ENCODE peak calls at places on chromosomes 1 and 21, in four cellular contexts. H is tibial nerve, A is Peyer's patch, L is body of pancreas. S is an unnamed sample.

GRCh38 chr1:209883341-209883971 is 54.6 kb upstream of the SYT14 start:
- DNase-seq in H (no peak), A (no peak), L (no peak), S (no peak)

GRCh38 chr1:14027099-14027498 is 327.1 kb downstream of the PRDM2 start:
- DNase-seq in H (no peak), A (no peak), L (no peak), S (no peak)

GRCh38 chr1:157963713-157964112 is 29.7 kb upstream of the KIRREL1 start:
- DNase-seq in H (peak; percentile 70), A (peak; percentile 79), L (peak; percentile 68), S (peak; percentile 80)

GRCh38 chr21:45525910-45526306 is 16.3 kb downstream of the SLC19A1 start:
- DNase-seq in H (no peak), A (peak; percentile 40), L (no peak), S (peak; percentile 15)

GRCh38 chr1:182568647-182569284 is 20.3 kb downstream of the RNASEL start:
- DNase-seq in H (no peak), A (no peak), L (no peak), S (no peak)

GRCh38 chr1:207336559-207337467 is 15.3 kb downstream of the CD55 start:
- DNase-seq in H (no peak), A (peak; percentile 53), L (no peak), S (no peak)

GRCh38 chr1:223330462-223330861 is 33.5 kb downstream of the SUSD4 start:
- DNase-seq in H (no peak), A (no peak), L (no peak), S (no peak)

GRCh38 chr1:91900538-91900937 is 14.6 kb upstream of the TGFBR3 start:
- DNase-seq in H (peak; percentile 29), A (no peak), L (no peak), S (no peak)

GRCh38 chr1:57353589-57353988 is 70.3 kb downstream of the DAB1 start:
- DNase-seq in H (no peak), A (no peak), L (no peak), S (no peak)

GRCh38 chr1:938088-938683 is 14.5 kb downstream of the SAMD11 start:
- DNase-seq in H (no peak), A (no peak), L (peak; percentile 68), S (no peak)

GRCh38 chr1:109617291-109617801 is 2.1 kb downstream of the GNAT2 start:
- DNase-seq in H (no peak), A (no peak), L (no peak), S (no peak)

GRCh38 chr1:200317236-200317635 is 92.6 kb downstream of the ZNF281 start:
- DNase-seq in H (no peak), A (no peak), L (no peak), S (no peak)

GRCh38 chr1:220954321-220954720 is 75.1 kb downstream of the HLX start:
- DNase-seq in H (no peak), A (no peak), L (no peak), S (no peak)

GRCh38 chr1:58727363-58727762 is 27.5 kb upstream of the MYSM1 start:
- DNase-seq in H (no peak), A (no peak), L (no peak), S (no peak)

GRCh38 chr1:93619507-93620168 is 62.0 kb downstream of the BCAR3 start:
- DNase-seq in H (no peak), A (no peak), L (no peak), S (no peak)

GRCh38 chr1:169427081-169427611 is at the start of gene CCDC181:
- DNase-seq in H (peak; percentile 7), A (no peak), L (peak; percentile 56), S (peak; percentile 74)

GRCh38 chr1:245790441-245790840 is 635.7 kb downstream of the KIF26B start:
- DNase-seq in H (no peak), A (no peak), L (no peak), S (no peak)

GRCh38 chr1:246151796-246152434 is 355.2 kb downstream of the SMYD3 start:
- DNase-seq in H (no peak), A (no peak), L (no peak), S (no peak)

GRCh38 chr1:94125551-94126514 is 4.9 kb upstream of the ABCA4 start:
- DNase-seq in H (no peak), A (no peak), L (no peak), S (no peak)

GRCh38 chr1:176801553-176802020 is 338.6 kb downstream of the PAPPA2 start:
- DNase-seq in H (peak; percentile 11), A (no peak), L (no peak), S (no peak)

GRCh38 chr1:214540324-214540723 is 11.1 kb downstream of the PTPN14 start:
- DNase-seq in H (no peak), A (no peak), L (no peak), S (no peak)

GRCh38 chr1:99246152-99246551 is 18.1 kb upstream of the PLPPR4 start:
- DNase-seq in H (no peak), A (no peak), L (no peak), S (no peak)

DNA sequence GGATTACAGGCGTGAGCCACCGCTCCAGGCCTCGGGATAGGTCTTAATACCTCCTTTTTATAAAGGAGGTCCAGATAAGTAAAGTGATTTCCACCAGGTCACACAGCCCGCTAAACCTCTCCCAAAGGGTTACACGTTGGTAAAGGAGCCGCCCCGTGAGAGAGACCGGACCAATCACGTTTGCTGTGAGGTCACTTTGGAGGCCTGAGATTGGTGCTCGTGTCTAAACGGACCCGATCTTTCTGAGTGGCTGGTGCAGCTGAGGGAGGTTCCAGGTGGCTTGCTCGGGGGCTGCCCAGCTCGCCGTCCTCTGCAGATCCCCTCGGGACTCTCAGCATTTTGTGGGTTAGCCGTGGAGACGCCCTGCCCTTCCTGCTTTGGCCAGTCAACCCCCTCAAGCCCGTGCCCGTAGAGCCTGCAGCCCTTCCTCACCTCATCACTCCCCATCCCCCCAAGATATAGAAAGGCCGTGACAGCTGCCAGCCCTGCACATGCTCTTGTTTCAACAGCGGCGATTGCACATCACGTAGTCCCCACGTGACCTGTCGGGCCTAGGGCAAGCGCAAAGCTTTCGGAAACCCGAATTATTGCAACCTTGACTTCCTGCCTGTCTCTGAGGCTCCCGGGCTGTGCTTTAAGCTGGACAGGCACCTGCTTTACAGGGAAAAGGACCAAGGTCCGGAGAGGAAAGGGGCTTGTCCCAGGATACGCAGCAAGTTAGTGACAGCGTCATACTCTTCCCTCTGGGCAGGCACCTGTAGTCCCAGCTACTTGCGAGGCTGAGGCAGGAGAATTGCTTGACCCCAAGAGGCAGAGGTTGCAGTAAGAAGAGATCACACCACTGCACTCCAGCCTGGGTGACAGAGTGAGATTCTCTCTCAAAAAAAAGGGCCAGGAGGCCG is 5.0 kb upstream of the COA7 start:
- DNase-seq in H (peak; percentile 82), A (peak; percentile 96), L (peak; percentile 91), S (peak; percentile 85)
- TF ChIP-seq POLR2A in H (peak; percentile 39), A (peak; percentile 27), L (peak; percentile 27), S (peak; percentile 49)

DNA sequence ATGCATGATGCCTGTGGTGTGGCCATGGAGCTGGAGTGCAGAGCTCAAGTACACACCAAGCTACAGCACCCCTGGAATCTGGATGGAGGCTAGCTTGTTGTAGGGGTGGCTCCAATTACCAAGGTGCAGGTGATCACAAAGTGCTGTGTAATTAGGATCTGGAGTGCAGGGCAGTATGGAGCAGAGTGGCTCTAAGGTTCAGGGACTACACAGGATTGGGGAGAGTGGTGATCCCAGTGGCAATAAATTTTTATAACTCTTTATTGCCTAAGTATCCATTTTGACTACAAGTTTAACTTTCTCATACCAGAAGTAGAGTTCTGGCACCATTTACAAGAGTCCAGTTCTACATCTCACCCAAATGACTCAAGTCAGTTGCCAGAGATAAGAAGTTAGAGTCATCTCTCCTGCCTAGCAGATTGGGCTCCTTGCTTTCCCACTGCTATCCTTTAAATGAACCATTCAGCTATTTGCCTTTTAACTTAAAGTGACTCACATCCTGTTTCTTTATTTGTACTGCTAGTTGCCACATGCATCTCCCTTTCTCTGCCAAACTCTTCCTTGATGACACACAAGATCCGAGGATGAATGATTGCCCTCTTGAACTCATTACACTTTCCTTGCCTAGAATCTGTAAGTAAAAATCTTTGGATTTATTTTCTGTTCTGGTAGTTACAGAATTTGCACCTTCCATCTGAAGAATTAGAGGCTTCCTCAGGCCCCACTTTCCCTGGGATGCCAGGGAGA is 427.2 kb downstream of the KCNT2 start:
- DNase-seq in H (no peak), A (no peak), L (no peak), S (no peak)
- H3K27ac ChIP-seq in H (no peak overlapping the region), A (no peak overlapping the region), L (no peak overlapping the region), S (no peak overlapping the region)

GRCh38 chr1:10494754-10495474 is 20.2 kb downstream of the PEX14 start:
- DNase-seq in H (peak; percentile 74), A (peak; percentile 88), L (peak; percentile 79), S (peak; percentile 69)
- H3K4me3 ChIP-seq in H (peak overlapping the region; percentile 23), A (peak overlapping the region; percentile 46), L (no peak overlapping the region), S (no peak overlapping the region)

GRCh38 chr1:26280333-26281042 is 602 bp downstream of the SH3BGRL3 start:
- DNase-seq in H (no peak), A (peak; percentile 63), L (peak; percentile 48), S (no peak)

GRCh38 chr1:26281091-26281958 is 1.4 kb downstream of the SH3BGRL3 start:
- DNase-seq in H (no peak), A (no peak), L (no peak), S (no peak)

GRCh38 chr1:26278303-26278702 is 1.6 kb upstream of the SH3BGRL3 start:
- DNase-seq in H (peak; percentile 34), A (peak; percentile 83), L (no peak), S (no peak)

GRCh38 chr1:26278835-26279597 is 870 bp upstream of the SH3BGRL3 start:
- DNase-seq in H (peak; percentile 36), A (peak; percentile 75), L (peak; percentile 48), S (no peak)

DNA sequence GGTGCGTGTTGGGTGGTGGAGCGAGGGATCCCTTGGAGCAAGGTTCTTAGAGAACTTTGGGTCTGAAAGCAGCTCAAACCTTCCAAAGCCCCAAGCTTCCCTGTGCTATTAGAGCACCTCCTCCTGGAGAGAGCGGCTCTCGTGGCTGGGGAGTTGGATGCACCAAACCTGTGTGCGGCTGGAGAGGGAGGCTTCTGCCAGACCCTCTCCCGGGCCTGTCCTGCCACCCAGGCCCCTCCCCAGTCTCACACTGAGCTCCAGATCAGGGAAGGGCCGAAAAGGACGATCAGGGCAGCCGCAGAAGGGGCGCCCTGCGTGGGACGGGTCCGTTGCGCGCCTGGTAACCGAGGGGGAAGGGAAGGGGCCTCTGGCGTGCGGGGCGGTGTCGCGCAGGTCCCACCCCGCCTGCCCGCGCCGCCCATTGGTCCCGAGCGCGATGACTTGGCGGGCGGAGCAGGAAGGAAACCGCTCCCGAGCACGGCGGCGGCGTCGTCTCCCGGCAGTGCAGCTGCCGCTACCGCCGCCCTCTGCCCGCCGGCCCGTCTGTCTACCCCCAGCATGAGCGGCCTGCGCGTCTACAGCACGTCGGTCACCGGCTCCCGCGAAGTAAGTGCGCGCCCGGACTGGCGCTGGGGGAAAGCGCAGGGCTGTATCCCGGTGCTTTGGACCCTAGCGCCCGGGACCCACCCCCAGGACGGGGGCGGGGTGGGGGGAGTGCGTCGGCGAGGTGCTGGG is at the start of gene SH3BGRL3:
- DNase-seq in H (peak; percentile 80), A (peak; percentile 96), L (peak; percentile 90), S (peak; percentile 85)
- TF ChIP-seq POLR2A in H (peak; percentile 76), A (peak; percentile 98), L (peak; percentile 99), S (peak; percentile 86)

DNA sequence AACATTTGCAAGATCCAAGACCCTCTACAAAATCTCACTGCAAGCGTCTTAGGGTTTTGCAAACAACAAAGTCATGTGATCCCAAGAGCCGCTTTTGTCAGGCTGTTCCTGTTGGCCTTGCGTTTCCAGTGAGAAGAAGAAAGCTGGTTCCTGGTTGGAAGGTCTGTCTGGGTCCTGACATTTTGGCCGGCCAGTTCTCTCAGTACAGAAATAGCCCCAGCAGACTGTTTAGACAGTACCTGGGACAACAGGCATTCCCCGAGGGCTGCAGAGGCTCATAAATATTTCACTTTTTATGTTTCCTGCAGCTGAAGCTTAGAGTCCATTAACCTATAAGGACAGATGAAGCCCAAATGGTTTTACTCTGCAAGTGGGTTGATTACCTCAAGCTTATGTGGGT is 8.6 kb downstream of the GPR137B start:
- DNase-seq in H (no peak), A (no peak), L (no peak), S (no peak)
- H3K27ac ChIP-seq in H (no peak overlapping the region), A (no peak overlapping the region), L (no peak overlapping the region), S (no peak overlapping the region)